ENCODE peak calls at places on chromosome 13, in seven cellular contexts. I is IMR-90, U is heart left ventricle, Q is H54, B is uterus, T is esophagus squamous epithelium, Z is H1. Y is an unnamed sample.

GRCh38 chr13:85549819-85550218 is 249.4 kb downstream of the SLITRK6 start:
- DNase-seq in I (no peak), U (no peak), Q (no peak), B (no peak), T (no peak), Z (no peak), Y (no peak)

GRCh38 chr13:110246530-110246929 is 60.4 kb downstream of the COL4A1 start:
- DNase-seq in I (no peak), U (peak; percentile 16), Q (no peak), B (peak; percentile 31), T (no peak), Z (no peak), Y (no peak)

GRCh38 chr13:57629821-57630235 is 1.7 kb upstream of the PCDH17 start:
- DNase-seq in I (peak; percentile 42), U (peak; percentile 89), Q (no peak), B (peak; percentile 74), T (no peak), Z (peak; percentile 93), Y (peak; percentile 47)

GRCh38 chr13:43766766-43767165 is 20.0 kb downstream of the ENOX1 start:
- DNase-seq in I (no peak), U (peak; percentile 49), Q (no peak), B (no peak), T (no peak), Z (no peak), Y (no peak)

GRCh38 chr13:73767747-73768315 is 366.4 kb downstream of the KLF12 start:
- DNase-seq in I (no peak), U (no peak), Q (no peak), B (no peak), T (no peak), Z (no peak), Y (peak; percentile 7)

GRCh38 chr13:74074723-74075122 is 59.5 kb downstream of the KLF12 start:
- DNase-seq in I (peak; percentile 46), U (no peak), Q (no peak), B (no peak), T (no peak), Z (no peak), Y (no peak)

GRCh38 chr13:48818495-48818961 is 157.2 kb upstream of the FNDC3A start:
- DNase-seq in I (peak; percentile 98), U (no peak), Q (peak; percentile 15), B (no peak), T (no peak), Z (no peak), Y (no peak)

GRCh38 chr13:27775943-27776342 is 16.3 kb upstream of the GSX1 start:
- DNase-seq in I (no peak), U (no peak), Q (no peak), B (no peak), T (no peak), Z (no peak), Y (no peak)

GRCh38 chr13:42078113-42078769 is 29.8 kb downstream of the DGKH start:
- DNase-seq in I (no peak), U (no peak), Q (no peak), B (no peak), T (no peak), Z (no peak), Y (peak; percentile 21)

GRCh38 chr13:98041081-98041820 is 87.8 kb downstream of the IPO5 start:
- DNase-seq in I (no peak), U (no peak), Q (no peak), B (no peak), T (no peak), Z (no peak), Y (no peak)

GRCh38 chr13:64540468-64540867 is 2689.7 kb downstream of the PCDH9 start:
- DNase-seq in I (peak; percentile 11), U (no peak), Q (no peak), B (no peak), T (no peak), Z (no peak), Y (no peak)

GRCh38 chr13:86684402-86684801 is 885.2 kb upstream of the SLITRK6 start:
- DNase-seq in I (no peak), U (no peak), Q (no peak), B (no peak), T (no peak), Z (no peak), Y (no peak)

GRCh38 chr13:59111711-59112110 is 1052.0 kb downstream of the DIAPH3 start:
- DNase-seq in I (peak; percentile 86), U (no peak), Q (no peak), B (no peak), T (no peak), Z (no peak), Y (no peak)

GRCh38 chr13:79271616-79272015 is 134.4 kb downstream of the RBM26 start:
- DNase-seq in I (no peak), U (no peak), Q (no peak), B (no peak), T (no peak), Z (no peak), Y (no peak)

GRCh38 chr13:40330950-40331349 is 335.5 kb downstream of the FOXO1 start:
- DNase-seq in I (no peak), U (no peak), Q (no peak), B (no peak), T (no peak), Z (no peak), Y (no peak)

GRCh38 chr13:27830010-27830409 is 37.7 kb downstream of the GSX1 start:
- DNase-seq in I (no peak), U (peak; percentile 38), Q (peak; percentile 35), B (no peak), T (no peak), Z (no peak), Y (peak; percentile 42)

GRCh38 chr13:73162912-73163911 is 104.4 kb downstream of the KLF5 start:
- DNase-seq in I (no peak), U (no peak), Q (no peak), B (no peak), T (no peak), Z (no peak), Y (no peak)

DNA sequence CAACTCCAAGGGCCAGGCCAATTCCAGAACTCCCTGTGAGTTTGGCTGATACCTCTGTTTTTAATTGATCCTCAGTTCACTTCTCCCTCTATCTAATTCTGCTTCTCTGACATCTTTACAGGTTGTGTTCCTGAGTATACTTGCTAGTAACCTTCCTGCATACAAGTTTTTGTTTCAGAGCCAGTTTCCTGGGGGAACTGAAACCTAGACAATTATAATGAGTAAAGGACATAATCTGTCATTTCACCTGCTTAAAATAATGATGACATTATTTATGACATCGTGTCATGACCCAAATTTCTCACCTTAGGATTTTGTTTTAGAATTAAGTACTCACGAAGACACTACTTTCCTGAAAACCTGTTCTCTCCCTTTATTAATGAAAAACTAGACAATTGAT is 12.5 kb upstream of the MYCBP2 start:
- DNase-seq in I (no peak), U (no peak), Q (no peak), B (no peak), T (no peak), Z (no peak), Y (no peak)
- TF ChIP-seq POLR2A in I (no peak), U (no peak), Q (no peak), B (no peak), T (no peak), Z (no peak), Y (no peak)

DNA sequence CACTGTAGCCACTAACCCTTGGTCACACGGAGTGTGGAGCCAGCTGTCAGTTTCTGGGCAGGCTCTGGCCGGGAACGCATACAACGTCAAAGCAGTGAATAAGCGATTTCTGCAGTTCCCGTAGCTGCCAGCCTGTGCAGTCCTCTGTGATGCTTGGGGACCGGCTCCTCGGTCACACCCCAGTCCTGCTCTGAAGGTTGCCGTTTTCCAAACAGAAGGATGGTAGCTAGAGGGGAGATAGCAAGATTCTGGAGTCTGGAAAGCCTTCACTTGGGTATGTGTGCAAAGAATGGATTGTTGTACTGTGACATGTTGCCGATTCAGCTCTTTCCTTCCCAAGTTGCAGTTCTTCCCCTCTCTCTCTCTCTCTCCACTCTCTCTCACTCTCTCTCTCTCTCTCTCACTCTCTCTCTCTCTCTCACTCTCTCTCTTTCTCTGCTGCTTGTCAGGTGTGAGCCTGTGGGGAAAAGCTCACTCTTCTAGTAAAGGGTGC is 38.7 kb upstream of the C1QTNF9 start:
- DNase-seq in I (peak; percentile 47), U (peak; percentile 72), Q (peak; percentile 44), B (peak; percentile 36), T (peak; percentile 9), Z (no peak), Y (peak; percentile 71)
- TF ChIP-seq POLR2A in I (no peak), U (no peak), Q (no peak), B (no peak), T (peak; percentile 48), Z (no peak), Y (peak; percentile 73)

DNA sequence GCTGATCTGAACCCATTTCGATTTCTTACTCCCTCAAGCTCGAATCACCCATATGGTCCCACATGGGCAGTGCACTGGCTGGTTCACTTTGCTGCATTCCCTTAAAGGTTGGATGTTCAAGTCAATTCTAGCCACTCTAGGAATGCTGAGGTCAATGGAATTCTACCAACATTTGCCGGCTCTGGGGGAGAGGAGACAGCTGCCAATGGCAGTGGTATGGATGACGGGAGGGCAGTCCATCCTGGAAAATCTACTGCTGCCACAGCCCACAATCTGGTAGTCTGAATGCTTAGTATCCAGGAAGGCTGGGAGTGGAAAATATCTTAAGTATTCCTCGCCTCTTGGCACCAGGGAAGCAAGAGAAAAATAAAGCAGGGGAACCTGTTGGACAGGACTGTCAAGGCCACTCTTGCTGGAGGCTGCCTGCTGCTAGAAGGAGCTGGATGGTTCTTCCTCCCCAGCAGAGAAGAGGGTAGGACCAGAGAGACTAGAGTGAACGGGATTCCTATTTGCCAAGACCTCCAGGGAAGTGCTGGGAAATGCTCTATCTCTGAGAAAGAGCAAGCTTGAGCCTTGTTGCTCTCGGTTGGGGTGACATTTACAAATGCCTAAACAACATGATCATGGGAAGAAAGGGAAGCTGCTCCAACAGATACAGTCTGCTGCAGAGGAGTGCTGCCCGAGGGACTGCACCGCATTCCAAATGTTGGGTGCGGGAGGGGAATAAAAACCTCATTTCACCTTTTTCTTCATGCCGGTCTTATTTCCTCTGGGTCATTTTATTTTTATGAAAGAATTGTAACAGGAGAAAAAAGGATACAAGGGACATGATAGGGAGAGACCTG is 20.7 kb upstream of the HMGB1 start:
- DNase-seq in I (no peak), U (no peak), Q (no peak), B (no peak), T (no peak), Z (no peak), Y (no peak)
- TF ChIP-seq POLR2A in I (no peak), U (no peak), Q (no peak), B (no peak), T (no peak), Z (no peak), Y (no peak)

DNA sequence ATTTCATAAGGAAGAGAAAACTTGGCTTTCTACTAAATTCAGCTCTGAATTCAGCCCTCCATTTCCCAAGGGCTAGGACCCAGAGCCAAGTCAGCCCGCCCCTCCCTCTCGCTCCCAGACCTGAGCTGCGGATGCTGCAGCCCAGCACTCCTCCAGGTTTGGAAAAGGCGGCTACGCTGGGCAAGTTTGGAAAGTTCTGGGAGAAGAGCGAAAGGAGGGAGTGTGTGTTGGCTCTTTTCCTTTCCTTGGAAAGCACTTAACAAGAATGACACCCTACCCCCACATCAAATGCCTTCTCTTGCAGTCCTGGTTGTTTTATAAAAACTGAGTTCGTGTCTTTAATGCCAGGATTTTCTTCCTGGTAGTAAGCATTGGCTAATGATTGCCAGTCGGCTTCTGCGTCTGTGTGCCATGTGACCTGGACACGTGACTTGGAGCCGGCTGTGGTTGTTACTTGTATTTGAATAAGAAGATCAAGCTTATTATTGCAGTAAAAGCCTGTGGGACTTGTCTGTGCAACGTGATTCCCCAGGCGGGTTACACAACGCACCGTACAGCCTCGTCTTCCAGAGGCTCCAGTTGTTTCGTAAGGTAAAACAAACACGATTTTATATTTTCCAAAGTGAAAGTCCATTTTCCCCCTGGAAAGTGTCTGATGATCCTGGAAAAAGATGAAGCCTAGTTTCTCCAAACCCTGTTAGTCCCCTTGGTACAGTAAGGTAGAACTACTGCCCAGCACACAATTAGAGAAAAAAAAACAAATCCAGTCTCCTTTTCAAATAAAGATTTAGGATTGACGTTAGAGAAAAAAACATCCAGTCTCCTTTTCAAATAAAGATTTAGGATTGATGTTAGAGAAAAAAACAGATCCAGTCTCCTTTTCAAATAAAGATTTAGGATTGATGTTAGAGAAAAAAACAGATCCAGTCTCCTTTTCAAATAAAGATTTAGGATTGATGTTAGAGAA is 26.8 kb upstream of the UBE2L5 start:
- DNase-seq in I (peak; percentile 93), U (peak; percentile 82), Q (peak; percentile 37), B (peak; percentile 97), T (peak; percentile 82), Z (no peak), Y (peak; percentile 73)
- TF ChIP-seq POLR2A in I (no peak), U (peak; percentile 40), Q (peak; percentile 26), B (peak; percentile 29), T (peak; percentile 62), Z (peak; percentile 35), Y (peak; percentile 63)

Y was measured in erythroblast.